ENCODE peak calls at places on chromosomes 1 and 21, in four cellular contexts. C is fibroblast of lung, V is kidney, Q is left ventricle myocardium inferior. H is an unnamed sample.

GRCh38 chr1:204742676-204743075 is 57.1 kb upstream of the LRRN2 start:
- DNase-seq in C (no peak), Q (no peak), V (peak), H (no peak)

GRCh38 chr1:16938351-16939321 is 16.9 kb downstream of the CROCC start:
- DNase-seq in V (peak), Q (no peak), C (no peak), H (no peak)

GRCh38 chr1:226466301-226466700 is 58.4 kb upstream of the PARP1 start:
- DNase-seq in V (no peak), C (no peak), Q (no peak), H (no peak)

GRCh38 chr1:110768595-110768994 is 93.9 kb upstream of the KCNA3 start:
- DNase-seq in C (no peak), Q (no peak), V (no peak), H (no peak)

GRCh38 chr1:37038079-37038702 is 3.9 kb upstream of the GRIK3 start:
- DNase-seq in C (no peak), V (no peak), Q (no peak), H (no peak)

GRCh38 chr1:190175320-190175719 is 302.3 kb downstream of the BRINP3 start:
- DNase-seq in V (no peak), C (peak), Q (no peak), H (no peak)

GRCh38 chr1:152495066-152495675 is 15.4 kb upstream of the LCE5A start:
- DNase-seq in V (no peak), C (no peak), Q (no peak), H (no peak)

GRCh38 chr1:100866041-100866900 is 28.4 kb downstream of the EXTL2 start:
- DNase-seq in C (peak), Q (no peak), V (no peak), H (no peak)

GRCh38 chr1:167935252-167936067 is 1.0 kb upstream of the DCAF6 start:
- DNase-seq in Q (no peak), V (no peak), C (peak), H (no peak)

GRCh38 chr1:179760521-179760920 is 17.4 kb downstream of the FAM163A start:
- DNase-seq in V (no peak), C (no peak), Q (no peak), H (no peak)

GRCh38 chr21:31363720-31364119 is 19.7 kb upstream of the TIAM1 start:
- DNase-seq in C (peak), V (no peak), Q (no peak), H (no peak)
- H3K27ac ChIP-seq in C (no peak), V (no peak), Q (no peak), H (no peak)

GRCh38 chr1:80801691-80802090 is 999.0 kb upstream of the ADGRL2 start:
- DNase-seq in V (no peak), C (no peak), Q (no peak), H (no peak)

DNA sequence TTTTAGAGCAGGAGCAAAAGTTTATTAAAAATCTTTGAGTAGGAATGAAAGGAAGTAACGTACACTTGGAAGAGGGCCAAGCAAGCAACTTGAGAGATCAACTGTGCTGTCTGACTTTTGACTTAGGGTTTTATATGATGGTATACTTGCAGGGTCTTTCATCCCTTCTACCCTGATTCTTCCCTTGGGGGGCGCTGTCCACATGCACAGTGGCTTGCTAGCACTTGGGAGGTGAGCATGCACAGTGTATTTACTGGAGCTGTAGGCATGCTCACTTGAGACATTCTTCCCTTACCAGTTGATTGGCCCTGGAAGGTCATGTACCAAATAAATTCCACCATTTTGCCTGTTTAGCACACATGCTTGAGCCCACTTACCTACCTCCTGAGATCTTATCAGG is 1001.3 kb upstream of the ADGRL2 start:
- DNase-seq in C (no peak), V (no peak), Q (no peak), H (no peak)
- TF ChIP-seq CTCF in C (no peak), V (no peak), Q (no peak), H (no peak)

GRCh38 chr21:37670883-37671282 is 245.4 kb downstream of the KCNJ6 start:
- DNase-seq in V (no peak), C (peak), Q (no peak), H (no peak)

GRCh38 chr21:37673801-37674575 is 242.3 kb downstream of the KCNJ6 start:
- DNase-seq in Q (no peak), V (no peak), C (no peak), H (no peak)

GRCh38 chr21:37677006-37677405 is 239.3 kb downstream of the KCNJ6 start:
- DNase-seq in Q (no peak), V (no peak), C (no peak), H (no peak)

GRCh38 chr21:37671381-37671780 is 244.9 kb downstream of the KCNJ6 start:
- DNase-seq in V (no peak), C (no peak), Q (no peak), H (no peak)

GRCh38 chr21:37675202-37675801 is 241.0 kb downstream of the KCNJ6 start:
- DNase-seq in V (peak), Q (peak), C (peak), H (peak)
- H3K4me3 ChIP-seq in V (no peak), Q (peak), C (no peak), H (no peak)

GRCh38 chr1:216604771-216605170 is 118.5 kb downstream of the ESRRG start:
- DNase-seq in V (no peak), Q (no peak), C (no peak), H (no peak)

GRCh38 chr1:216600730-216601426 is 122.4 kb downstream of the ESRRG start:
- DNase-seq in V (peak), C (peak), Q (peak), H (peak)

GRCh38 chr1:216598448-216598847 is 124.8 kb downstream of the ESRRG start:
- DNase-seq in Q (no peak), V (no peak), C (no peak), H (no peak)

GRCh38 chr1:216599851-216600250 is 123.4 kb downstream of the ESRRG start:
- DNase-seq in V (no peak), C (no peak), Q (no peak), H (no peak)

GRCh38 chr1:216601427-216601751 is 121.8 kb downstream of the ESRRG start:
- DNase-seq in V (no peak), Q (no peak), C (no peak), H (no peak)
- H3K27ac ChIP-seq in V (peak), Q (peak), C (peak), H (peak)

GRCh38 chr1:229781453-229781852 is 155.4 kb downstream of the URB2 start:
- DNase-seq in C (no peak), V (no peak), Q (no peak), H (peak)
- TF ChIP-seq CTCF in C (no peak), V (peak), Q (peak), H (peak)

DNA sequence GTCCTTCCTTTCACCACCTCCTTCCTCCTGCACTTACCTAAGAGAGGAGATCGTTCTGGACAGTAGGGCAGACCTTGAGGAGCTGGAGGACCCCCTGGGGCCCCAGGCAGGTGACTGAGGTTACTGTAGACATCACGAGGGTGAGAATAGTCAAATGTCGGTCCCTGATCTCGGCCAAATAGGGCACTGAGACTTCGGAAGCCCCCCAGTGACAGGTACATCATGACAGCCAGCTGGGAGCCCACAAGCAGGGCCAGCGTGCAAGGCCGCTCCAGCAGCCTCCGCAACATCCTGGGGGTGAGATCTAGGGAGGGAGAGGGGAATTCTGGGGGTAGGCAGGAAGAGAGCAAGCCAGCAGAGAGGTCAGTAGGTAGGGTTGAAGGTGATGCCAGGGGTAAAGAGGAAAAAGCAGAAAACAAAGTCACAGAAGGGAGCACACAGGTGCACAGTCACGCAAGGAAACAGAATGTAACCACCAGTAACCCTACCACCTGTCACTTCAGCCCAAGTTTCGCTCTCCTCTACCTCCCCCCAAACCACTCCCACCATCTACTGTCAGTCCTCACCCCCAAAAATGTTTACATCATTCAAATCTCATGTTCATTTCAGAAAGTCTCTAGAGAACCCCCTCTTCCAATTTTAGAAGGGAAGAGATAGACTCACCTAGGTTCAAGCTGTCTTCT is 1.4 kb downstream of the B4GALT3 start:
- DNase-seq in C (no peak), V (peak), Q (no peak), H (no peak)
- H3K4me3 ChIP-seq in C (peak), V (peak), Q (peak), H (peak)

DNA sequence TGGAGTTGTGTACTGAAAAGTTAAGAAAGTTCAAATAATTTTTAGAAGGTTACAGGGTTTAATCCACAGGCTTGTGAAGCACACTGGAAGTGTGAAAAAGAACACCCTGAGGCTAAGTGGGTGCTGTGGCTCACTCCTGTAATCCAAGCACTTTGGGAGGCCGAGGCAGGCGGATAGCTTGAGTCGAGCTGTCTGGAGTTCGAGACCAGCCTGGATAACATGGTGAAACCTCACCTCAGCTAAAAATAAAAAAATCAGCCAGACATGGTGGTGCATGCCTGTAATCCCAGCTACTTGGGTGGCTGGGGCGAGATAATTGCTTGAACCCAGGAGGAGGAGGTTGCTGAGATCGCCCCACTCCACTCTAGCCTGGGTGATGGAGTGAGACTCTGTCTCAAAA is 9.8 kb downstream of the TXNIP start:
- DNase-seq in V (no peak), C (no peak), Q (no peak), H (no peak)
- H3K27ac ChIP-seq in V (peak), C (no peak), Q (peak), H (peak)

GRCh38 chr1:63624911-63625310 is 31.7 kb downstream of the PGM1 start:
- DNase-seq in Q (no peak), C (peak), V (no peak), H (no peak)
- TF ChIP-seq CTCF in Q (peak), C (peak), V (peak), H (peak)

GRCh38 chr1:155195201-155196102 is 12.2 kb downstream of the THBS3 start:
- DNase-seq in C (no peak), V (peak), Q (no peak), H (no peak)
- H3K4me3 ChIP-seq in C (peak), V (no peak), Q (peak), H (peak)

DNA sequence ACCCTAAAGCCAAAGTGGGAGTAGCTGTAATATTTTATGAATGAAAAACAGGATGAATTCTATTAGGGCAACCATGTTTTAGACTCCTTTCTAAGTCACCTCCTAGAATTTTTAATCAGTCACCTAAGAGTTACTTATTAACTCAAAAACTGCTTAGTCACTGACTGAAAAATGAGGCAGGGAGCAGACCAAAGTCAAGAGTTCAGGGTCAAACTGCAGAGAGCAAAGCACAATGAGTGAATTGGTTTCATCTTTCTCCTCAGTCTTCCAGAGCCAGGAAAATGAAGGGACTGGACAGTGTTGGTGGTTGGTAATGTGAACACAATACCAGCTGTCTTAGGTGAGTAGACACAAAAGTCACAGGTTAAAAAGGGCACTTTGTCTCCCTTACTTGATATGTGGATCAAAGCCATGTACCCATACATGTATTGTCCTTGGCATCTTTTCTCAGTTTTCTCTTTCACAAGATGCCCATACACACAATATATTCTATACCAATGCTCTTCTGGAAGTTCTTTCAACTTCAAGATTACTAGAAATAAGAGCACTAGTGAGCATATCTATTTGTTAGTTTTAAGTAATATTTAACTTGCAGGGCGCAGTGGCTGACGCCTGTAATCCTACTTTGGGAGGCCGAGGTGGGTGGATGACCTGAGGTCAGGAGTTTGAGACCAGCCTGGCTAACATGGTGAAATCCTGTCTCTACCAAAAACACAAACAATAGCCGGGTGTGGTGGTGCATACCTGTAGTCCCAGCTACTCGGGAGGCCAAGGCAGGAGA is 42.2 kb downstream of the ATP1B1 start:
- DNase-seq in C (no peak), V (no peak), Q (no peak), H (no peak)
- H3K27ac ChIP-seq in C (no peak), V (peak), Q (no peak), H (no peak)